ENCODE peak calls at places on chromosomes 2 and 18, in nine cellular contexts. L, M, W, D, Q, H, I, O and U are unnamed samples.

GRCh38 chr18:80175451-80176235 is 66.6 kb downstream of the ADNP2 start:
- DNase-seq in Q (no peak), I (no peak), H (peak), L (no peak), M (no peak), D (no peak), W (peak), O (peak), U (no peak)

GRCh38 chr2:54471221-54471711 is 15.1 kb downstream of the SPTBN1 start:
- DNase-seq in O (no peak), H (no peak), Q (no peak), W (peak), M (peak), D (no peak), L (peak), I (no peak), U (no peak)

GRCh38 chr2:176187306-176188217 is 906 bp upstream of the HOXD1 start:
- DNase-seq in H (peak), M (no peak), L (no peak), D (no peak), Q (peak), I (no peak), O (no peak), W (no peak), U (peak)

GRCh38 chr2:101793277-101793969 is 95.9 kb downstream of the MAP4K4 start:
- DNase-seq in L (peak), O (no peak), I (no peak), Q (peak), M (peak), D (no peak), W (peak), H (no peak), U (no peak)

GRCh38 chr2:62627667-62628066 is 77.8 kb upstream of the EHBP1 start:
- DNase-seq in L (no peak), O (no peak), D (no peak), W (no peak), Q (no peak), H (no peak), M (no peak), I (no peak), U (no peak)

GRCh38 chr2:63843093-63843492 is 1.4 kb downstream of the UGP2 start:
- DNase-seq in O (no peak), L (no peak), Q (no peak), H (no peak), I (no peak), M (no peak), W (no peak), D (no peak), U (no peak)

GRCh38 chr18:68797901-68798300 is at the start of gene CCDC102B:
- DNase-seq in H (no peak), Q (peak), L (no peak), I (no peak), W (peak), D (no peak), M (peak), O (no peak), U (peak)

GRCh38 chr2:233034-233433 is 30.8 kb downstream of the SH3YL1 start:
- DNase-seq in O (no peak), H (no peak), D (no peak), M (no peak), L (no peak), I (no peak), Q (no peak), W (no peak), U (no peak)

GRCh38 chr2:146806295-146807005 is 1038.4 kb upstream of the ACVR2A start:
- DNase-seq in D (no peak), W (peak), H (no peak), L (no peak), O (no peak), M (peak), Q (no peak), I (no peak), U (no peak)

GRCh38 chr2:161982548-161982947 is 91.5 kb downstream of the DPP4 start:
- DNase-seq in D (no peak), I (no peak), M (no peak), O (no peak), H (no peak), Q (no peak), W (no peak), L (no peak), U (no peak)

GRCh38 chr18:23243178-23243577 is 107.9 kb downstream of the CABLES1 start:
- DNase-seq in D (no peak), L (no peak), O (no peak), I (no peak), H (no peak), Q (no peak), W (no peak), M (no peak), U (no peak)

GRCh38 chr18:650428-650858 is 7.0 kb upstream of the TYMS start:
- DNase-seq in L (no peak), O (no peak), D (no peak), I (no peak), W (no peak), H (no peak), M (no peak), Q (no peak), U (no peak)

GRCh38 chr2:147845608-147846002 is 776 bp downstream of the ACVR2A start:
- DNase-seq in I (no peak), M (peak), L (no peak), D (no peak), Q (no peak), O (no peak), W (peak), H (no peak), U (no peak)

GRCh38 chr2:26095758-26096157 is 61.9 kb downstream of the RAB10 start:
- DNase-seq in O (no peak), Q (no peak), I (no peak), W (no peak), L (no peak), H (no peak), M (no peak), D (no peak), U (no peak)

GRCh38 chr18:10570622-10571021 is 44.8 kb downstream of the NAPG start:
- DNase-seq in I (no peak), O (no peak), H (no peak), M (no peak), D (no peak), Q (no peak), L (no peak), W (no peak), U (no peak)

GRCh38 chr2:39697480-39697879 is 31.8 kb downstream of the TMEM178A start:
- DNase-seq in D (peak), H (peak), W (peak), L (no peak), Q (no peak), O (no peak), I (peak), M (peak), U (peak)

GRCh38 chr2:201149064-201149820 is 33.3 kb downstream of the CFLAR start:
- DNase-seq in Q (no peak), W (peak), H (no peak), O (no peak), M (peak), L (peak), I (no peak), D (no peak), U (no peak)

GRCh38 chr2:142687075-142687474 is 190.4 kb upstream of the KYNU start:
- DNase-seq in W (no peak), H (no peak), M (no peak), I (no peak), D (no peak), O (no peak), Q (no peak), L (no peak), U (no peak)

GRCh38 chr2:240129731-240130392 is 6.2 kb downstream of the COPS9 start:
- DNase-seq in O (no peak), Q (no peak), I (peak), L (no peak), D (no peak), M (no peak), W (no peak), H (peak), U (no peak)

GRCh38 chr2:44495035-44495434 is 133.3 kb downstream of the CAMKMT start:
- DNase-seq in I (no peak), L (no peak), W (no peak), M (no peak), H (no peak), D (no peak), O (no peak), Q (no peak), U (no peak)

GRCh38 chr18:44474596-44474995 is 206.1 kb upstream of the SETBP1 start:
- DNase-seq in L (no peak), D (no peak), Q (no peak), I (no peak), W (no peak), M (no peak), H (no peak), O (no peak), U (no peak)

GRCh38 chr2:240989451-240990265 is 8.8 kb upstream of the SNED1 start:
- DNase-seq in M (peak), D (no peak), L (peak), I (peak), H (peak), W (no peak), O (no peak), Q (no peak), U (peak)

GRCh38 chr2:54724150-54724559 is 693 bp downstream of the EML6 start:
- DNase-seq in H (no peak), W (peak), L (no peak), M (peak), O (no peak), I (no peak), Q (no peak), D (no peak), U (no peak)

GRCh38 chr2:186349508-186349907 is 136.6 kb upstream of the ZC3H15 start:
- DNase-seq in W (peak), O (no peak), M (peak), L (peak), Q (no peak), H (no peak), D (no peak), I (no peak), U (peak)

GRCh38 chr2:59702026-59702425 is 851.4 kb downstream of the BCL11A start:
- DNase-seq in L (no peak), O (no peak), H (no peak), Q (no peak), W (no peak), D (no peak), M (no peak), I (no peak), U (no peak)

GRCh38 chr2:105114551-105114950 is 76.7 kb downstream of the MRPS9 start:
- DNase-seq in Q (peak), M (peak), O (peak), I (no peak), L (peak), D (no peak), H (no peak), W (peak), U (no peak)

DNA sequence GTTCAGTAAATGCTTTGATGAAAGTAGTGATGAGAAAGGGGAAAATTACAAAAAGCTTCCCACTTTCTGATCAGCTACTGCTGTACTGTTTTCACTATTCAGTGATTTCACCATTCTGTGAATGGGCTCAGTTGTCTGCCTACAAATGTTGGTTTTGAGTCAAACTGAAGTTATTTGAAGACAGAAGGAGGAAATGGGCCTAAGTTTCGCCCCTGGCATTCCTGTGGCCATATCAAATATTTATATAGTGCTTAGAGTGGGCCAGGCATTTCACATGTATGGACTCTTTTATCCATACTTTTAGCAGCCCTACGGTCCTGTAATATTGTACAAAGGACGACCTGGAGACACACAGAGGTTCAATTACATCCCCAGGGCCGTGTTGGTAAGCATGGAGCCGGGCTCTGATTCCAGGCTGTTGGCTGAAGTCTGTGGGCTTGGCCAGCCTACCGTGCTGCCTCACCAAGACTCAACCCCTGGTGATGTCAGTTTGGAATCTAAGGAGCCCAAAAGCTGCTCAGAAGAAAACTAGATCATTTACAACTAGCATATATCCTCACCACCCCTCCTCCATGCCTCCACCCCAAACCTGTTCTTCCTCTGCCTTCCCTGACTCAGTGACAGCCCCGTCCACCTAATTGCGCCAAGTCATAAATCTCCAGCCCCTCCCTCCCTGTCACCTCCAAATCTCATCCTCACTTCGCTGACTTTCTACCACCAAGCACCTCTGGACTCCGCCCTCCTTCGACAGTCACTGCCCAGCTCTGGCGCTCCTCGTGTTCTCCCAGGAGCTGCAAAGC is 10.1 kb upstream of the GRHL1 start:
- DNase-seq in D (no peak), O (no peak), M (peak), H (no peak), I (no peak), Q (no peak), W (peak), L (no peak), U (peak)
- H3K4me3 ChIP-seq in D (no peak), O (no peak), M (no peak), H (no peak), I (no peak), Q (no peak), W (no peak), L (no peak), U (no peak)

GRCh38 chr2:149586063-149586462 is 1.5 kb downstream of the MMADHC start:
- DNase-seq in W (no peak), I (no peak), O (no peak), Q (no peak), H (no peak), D (no peak), M (no peak), L (no peak), U (no peak)
- H3K4me3 ChIP-seq in W (peak), I (peak), O (peak), Q (peak), H (peak), D (peak), M (peak), L (peak), U (peak)

GRCh38 chr2:225667465-225667864 is 268.0 kb downstream of the NYAP2 start:
- DNase-seq in I (no peak), H (no peak), M (no peak), L (no peak), O (no peak), W (no peak), D (no peak), Q (no peak), U (no peak)
- H3K4me3 ChIP-seq in I (no peak), H (no peak), M (no peak), L (no peak), O (no peak), W (no peak), D (no peak), Q (no peak), U (no peak)

DNA sequence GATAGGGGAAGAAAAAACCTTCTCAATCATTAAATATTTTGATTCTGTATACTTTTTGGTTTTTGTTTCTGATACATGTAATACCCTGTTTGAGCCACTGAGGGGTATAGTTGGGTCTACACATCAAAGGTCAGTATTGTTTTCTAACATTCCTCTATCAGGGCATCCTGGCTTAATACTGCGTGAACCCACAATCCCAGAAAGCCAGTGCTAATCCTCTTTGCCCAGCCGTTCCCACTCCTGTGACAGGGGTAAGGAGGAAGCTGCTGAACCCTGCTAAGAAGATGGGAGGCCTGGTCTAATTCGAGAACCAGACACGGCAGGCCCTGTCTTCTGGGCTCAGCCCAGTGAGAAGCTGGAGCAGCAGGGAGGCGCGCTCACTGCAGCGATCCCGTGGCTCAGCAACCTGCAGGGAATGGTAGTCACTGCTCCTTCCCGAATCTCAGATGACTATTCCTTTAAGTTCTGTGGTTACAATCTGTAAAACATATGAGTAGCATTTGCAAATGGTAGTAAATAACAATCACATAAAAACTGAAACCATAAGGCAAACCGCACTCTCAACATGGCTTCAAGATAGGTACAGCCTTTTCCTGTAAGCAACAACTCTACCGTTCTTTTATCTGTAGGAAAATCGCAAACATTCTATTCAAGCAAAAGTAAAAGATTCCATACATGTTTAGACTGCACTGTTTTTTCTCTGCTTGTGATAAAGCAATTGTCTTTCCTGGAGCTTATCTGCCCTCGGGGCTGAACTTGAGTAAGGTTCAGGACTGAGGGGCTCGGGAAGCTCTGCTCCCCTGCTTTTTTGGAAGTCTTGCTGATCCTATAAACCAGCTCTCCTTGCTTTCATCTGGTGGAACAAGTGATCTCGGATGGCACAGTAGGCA is 87.0 kb downstream of the EPB41L3 start:
- DNase-seq in L (no peak), Q (peak), D (no peak), H (peak), O (no peak), M (peak), W (peak), I (no peak), U (no peak)
- H3K4me3 ChIP-seq in L (no peak), Q (no peak), D (no peak), H (no peak), O (no peak), M (no peak), W (no peak), I (no peak), U (no peak)

GRCh38 chr2:42359894-42360483 is 1.0 kb downstream of the COX7A2L start:
- DNase-seq in I (no peak), H (no peak), O (peak), M (peak), Q (no peak), D (no peak), W (no peak), L (no peak), U (no peak)
- H3K4me3 ChIP-seq in I (peak), H (peak), O (peak), M (peak), Q (peak), D (peak), W (peak), L (peak), U (peak)

GRCh38 chr2:46308081-46308480 is 10.9 kb downstream of the EPAS1 start:
- DNase-seq in O (no peak), L (no peak), I (no peak), D (no peak), H (no peak), M (no peak), W (no peak), Q (no peak), U (no peak)
- H3K4me3 ChIP-seq in O (no peak), L (peak), I (no peak), D (peak), H (no peak), M (no peak), W (no peak), Q (no peak), U (no peak)

DNA sequence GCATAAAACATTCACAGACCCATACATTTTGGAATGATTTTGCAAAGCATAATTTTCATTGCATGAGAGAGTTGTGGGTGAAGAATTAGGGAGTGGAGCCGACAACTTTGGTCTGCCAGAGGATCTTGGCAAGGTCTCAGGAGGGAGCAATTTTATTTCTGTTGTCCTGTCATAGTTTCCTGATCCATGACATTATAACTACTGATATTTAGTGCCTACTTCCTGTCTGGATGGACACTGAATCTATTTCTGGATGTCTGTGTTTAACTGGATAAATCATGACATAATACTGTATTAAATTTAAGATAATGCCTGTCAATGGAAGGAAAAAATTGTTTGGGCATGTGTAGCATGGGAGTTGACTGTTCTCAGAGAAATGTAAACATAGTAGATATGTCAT is 2.5 kb downstream of the ITGA4 start:
- DNase-seq in D (no peak), I (no peak), Q (no peak), L (no peak), W (no peak), M (peak), H (no peak), O (no peak), U (peak)
- H3K4me3 ChIP-seq in D (no peak), I (no peak), Q (no peak), L (no peak), W (peak), M (no peak), H (no peak), O (peak), U (peak)